ENCODE peak calls at places on chromosomes 12 and 14, in seven cellular contexts. A is BJ, N is AG09309, Q is cardiac muscle cell, X is HCT116, T is endodermal cell, D is kidney. M is an unnamed sample.
A peak's percentile ranks its signal among the peaks of the same experiment; 100 is the strongest.

GRCh38 chr12:20616093-20616492 is 79.0 kb upstream of the SLCO1C1 start:
- DNase-seq in T (no peak), X (no peak), D (peak; percentile 39), A (no peak), N (no peak), Q (no peak), M (no peak)

GRCh38 chr12:132218915-132219314 is 74.7 kb downstream of the NOC4L start:
- DNase-seq in D (peak; percentile 49), N (no peak), T (peak; percentile 93), Q (no peak), A (no peak), X (peak; percentile 52), M (no peak)

GRCh38 chr12:104941454-104941853 is 16.6 kb downstream of the SLC41A2 start:
- DNase-seq in D (no peak), Q (no peak), A (no peak), N (no peak), X (no peak), T (no peak), M (no peak)

GRCh38 chr14:103125098-103126070 is 2.1 kb downstream of the TNFAIP2 start:
- DNase-seq in N (no peak), A (no peak), D (peak; percentile 60), T (no peak), Q (no peak), X (no peak), M (no peak)

GRCh38 chr12:64682572-64683277 is 72.4 kb downstream of the RASSF3 start:
- DNase-seq in A (peak; percentile 41), X (no peak), T (peak; percentile 91), N (peak; percentile 44), D (no peak), Q (peak; percentile 97), M (peak; percentile 84)

GRCh38 chr12:47017901-47018479 is 61.4 kb upstream of the PCED1B start:
- DNase-seq in Q (no peak), D (no peak), N (no peak), A (peak; percentile 58), X (no peak), T (no peak), M (no peak)

GRCh38 chr12:118061011-118061875 is at the start of gene WSB2:
- DNase-seq in X (no peak), N (no peak), T (peak; percentile 86), D (peak; percentile 93), Q (peak; percentile 74), A (no peak), M (peak; percentile 57)

GRCh38 chr12:18895946-18896345 is 158.0 kb downstream of the CAPZA3 start:
- DNase-seq in T (peak; percentile 88), D (peak; percentile 41), N (no peak), X (no peak), Q (peak; percentile 31), A (no peak), M (no peak)

GRCh38 chr12:63206908-63207307 is 55.9 kb upstream of the AVPR1A start:
- DNase-seq in N (no peak), A (no peak), X (no peak), T (no peak), D (no peak), Q (peak; percentile 2), M (peak; percentile 50)

GRCh38 chr12:56728139-56728861 is 3.2 kb upstream of the NACA start:
- DNase-seq in Q (no peak), T (no peak), A (no peak), X (no peak), D (no peak), N (no peak), M (no peak)

GRCh38 chr14:75979071-75979571 is 2.7 kb downstream of the TGFB3 start:
- DNase-seq in A (no peak), N (no peak), Q (peak; percentile 66), D (peak; percentile 69), X (no peak), T (peak; percentile 87), M (peak; percentile 57)

GRCh38 chr12:63967358-63967757 is 122.9 kb downstream of the SRGAP1 start:
- DNase-seq in Q (peak; percentile 65), D (no peak), A (no peak), X (peak; percentile 32), T (no peak), N (no peak), M (peak; percentile 72)

GRCh38 chr12:25119020-25119419 is 75.9 kb downstream of the DNAI7 start:
- DNase-seq in N (no peak), T (no peak), Q (no peak), X (no peak), D (no peak), A (no peak), M (no peak)

GRCh38 chr14:37590096-37590809 is 4.8 kb downstream of the FOXA1 start:
- DNase-seq in D (no peak), Q (no peak), A (no peak), T (no peak), N (no peak), X (no peak), M (no peak)

GRCh38 chr14:37590810-37591139 is 4.3 kb downstream of the FOXA1 start:
- DNase-seq in T (no peak), D (no peak), X (no peak), A (no peak), N (no peak), Q (no peak), M (no peak)

GRCh38 chr14:37592288-37593274 is 2.5 kb downstream of the FOXA1 start:
- DNase-seq in Q (no peak), N (no peak), A (no peak), X (no peak), T (peak; percentile 64), D (peak; percentile 64), M (no peak)

GRCh38 chr14:37591941-37592287 is 3.1 kb downstream of the FOXA1 start:
- DNase-seq in T (no peak), X (no peak), D (peak; percentile 53), Q (no peak), N (no peak), A (no peak), M (no peak)

GRCh38 chr14:37591311-37591940 is 3.6 kb downstream of the FOXA1 start:
- DNase-seq in Q (no peak), X (no peak), T (peak; percentile 93), A (no peak), D (peak; percentile 57), N (no peak), M (no peak)
- H3K4me3 ChIP-seq in Q (no peak overlapping the region), X (no peak overlapping the region), T (peak overlapping the region; percentile 75), A (no peak overlapping the region), D (no peak overlapping the region), N (no peak overlapping the region), M (no peak overlapping the region)

GRCh38 chr14:100274250-100274649 is 32.0 kb downstream of the SLC25A29 start:
- DNase-seq in D (no peak), A (no peak), X (no peak), Q (no peak), N (no peak), T (peak; percentile 19), M (no peak)

GRCh38 chr14:100278702-100279101 is 27.5 kb downstream of the SLC25A29 start:
- DNase-seq in T (peak; percentile 34), A (peak; percentile 10), N (peak; percentile 41), D (no peak), X (no peak), Q (peak; percentile 76), M (peak; percentile 50)

GRCh38 chr14:100279133-100279532 is 27.1 kb downstream of the SLC25A29 start:
- DNase-seq in Q (no peak), A (no peak), N (no peak), X (no peak), D (no peak), T (peak; percentile 20), M (no peak)

GRCh38 chr14:100271247-100271939 is 32.4 kb downstream of the YY1 start:
- DNase-seq in D (no peak), T (peak; percentile 60), Q (peak; percentile 30), X (no peak), N (no peak), A (no peak), M (peak; percentile 25)

DNA sequence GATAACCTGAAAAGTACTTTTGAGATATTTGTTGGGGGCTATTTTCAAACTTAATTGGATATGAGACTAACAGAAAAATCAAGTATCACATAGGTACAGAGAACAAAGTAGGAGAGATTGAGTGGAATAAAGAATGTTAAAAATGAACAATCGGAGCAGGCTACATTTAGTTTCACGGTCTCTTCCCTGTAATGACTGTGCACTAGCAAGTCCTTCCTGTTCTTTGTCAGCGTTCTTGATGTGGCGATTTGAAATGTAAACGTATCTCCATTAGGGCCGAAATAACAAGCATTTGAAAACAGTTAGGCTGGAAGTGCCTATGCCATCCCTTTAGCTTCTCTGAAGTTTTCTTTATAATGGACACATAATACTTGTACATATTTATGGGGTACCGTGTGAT is 31.0 kb downstream of the SLC25A29 start:
- DNase-seq in Q (no peak), A (no peak), D (no peak), X (no peak), N (no peak), T (peak; percentile 14), M (no peak)
- TF ChIP-seq CTCF in Q (no peak), A (no peak), D (no peak), X (no peak), N (no peak), T (no peak), M (no peak)

DNA sequence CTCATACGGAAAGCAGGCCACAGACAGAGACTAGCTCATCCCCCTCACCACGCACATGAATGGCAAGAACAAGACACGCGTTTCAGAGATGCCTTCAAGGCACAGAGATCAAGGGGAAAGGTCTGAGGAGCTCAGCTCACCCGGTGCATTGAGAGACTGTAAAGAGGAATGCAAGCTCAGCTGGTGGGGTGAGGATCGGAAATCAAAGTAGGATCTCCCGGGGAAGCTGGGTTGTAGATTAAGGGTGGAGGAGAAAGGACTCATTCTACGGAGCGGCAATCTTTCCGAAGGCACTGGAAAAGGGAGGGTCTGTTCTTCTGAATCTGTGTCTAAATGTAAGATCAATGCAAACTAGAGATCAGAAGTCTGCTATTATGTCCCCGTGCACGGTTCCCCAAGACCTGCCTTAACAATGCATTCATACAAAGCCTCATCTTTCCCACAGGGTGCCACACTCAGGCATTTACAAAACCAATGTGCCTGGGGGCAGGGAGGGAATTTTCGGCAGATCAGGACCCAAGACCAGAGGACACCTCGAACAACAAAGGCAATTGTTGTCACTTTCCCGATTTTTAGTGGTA is 41.6 kb upstream of the PYGL start:
- DNase-seq in A (no peak), D (no peak), Q (no peak), T (peak; percentile 55), X (no peak), N (no peak), M (no peak)
- H3K4me3 ChIP-seq in A (no peak overlapping the region), D (no peak overlapping the region), Q (no peak overlapping the region), T (no peak overlapping the region), X (no peak overlapping the region), N (no peak overlapping the region), M (no peak overlapping the region)

DNA sequence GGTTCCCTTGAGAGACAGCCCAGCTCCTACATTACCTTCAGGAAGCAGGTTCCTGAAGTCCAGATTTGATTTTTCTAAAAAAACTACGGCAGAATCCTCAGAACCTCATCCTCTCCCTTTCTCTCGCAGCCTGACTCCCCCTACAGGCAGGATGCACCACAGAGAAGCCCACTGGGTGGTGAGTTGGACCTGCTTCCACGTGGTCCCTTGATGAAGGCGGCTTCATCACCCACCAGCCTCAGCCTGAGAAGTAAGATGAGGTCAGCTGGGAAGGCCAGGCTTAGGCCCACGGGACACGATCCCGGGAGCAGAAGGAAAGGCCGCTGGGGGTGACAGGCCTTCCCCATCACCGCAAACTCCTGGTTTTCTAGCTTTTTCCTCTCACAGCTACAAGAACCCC is 83.0 kb downstream of the ACTN1 start:
- DNase-seq in D (peak; percentile 32), A (no peak), X (no peak), T (peak; percentile 75), N (no peak), Q (no peak), M (peak; percentile 18)
- TF ChIP-seq CTCF in D (no peak), A (peak; percentile 33), X (no peak), T (peak; percentile 71), N (peak; percentile 50), Q (peak; percentile 40), M (peak; percentile 42)

GRCh38 chr14:61323970-61324369 is 2.6 kb downstream of the PRKCH start:
- DNase-seq in Q (no peak), X (no peak), N (no peak), T (no peak), D (no peak), A (no peak), M (no peak)
- H3K4me3 ChIP-seq in Q (peak overlapping the region; percentile 79), X (no peak overlapping the region), N (no peak overlapping the region), T (no peak overlapping the region), D (peak overlapping the region; percentile 44), A (no peak overlapping the region), M (no peak overlapping the region)